ENCODE peak calls at places on chromosomes 12 and 14, in six cellular contexts. I, C, S, H, L and D are unnamed samples.

GRCh38 chr12:127272864-127273263 is 994.1 kb upstream of the TMEM132C start:
- DNase-seq in I (no peak), C (no peak), S (no peak), H (no peak), L (no peak), D (no peak)

GRCh38 chr14:95097385-95097784 is 59.9 kb downstream of the DICER1 start:
- DNase-seq in I (no peak), C (no peak), S (peak; percentile 58), H (no peak), L (no peak), D (no peak)

GRCh38 chr14:67964391-67964812 is 144.8 kb downstream of the RAD51B start:
- DNase-seq in I (no peak), C (peak; percentile 44), S (peak; percentile 87), H (no peak), L (no peak), D (no peak)

GRCh38 chr14:72889366-72889765 is 4.5 kb downstream of the DPF3 start:
- DNase-seq in I (no peak), C (no peak), S (no peak), H (no peak), L (no peak), D (no peak)

GRCh38 chr12:103758310-103759089 is 82.5 kb downstream of the NT5DC3 start:
- DNase-seq in I (no peak), C (no peak), S (no peak), H (no peak), L (no peak), D (no peak)

GRCh38 chr12:71426648-71427047 is 12.9 kb upstream of the LGR5 start:
- DNase-seq in I (no peak), C (no peak), S (peak; percentile 23), H (no peak), L (no peak), D (no peak)

GRCh38 chr12:2372178-2372577 is 319.4 kb downstream of the CACNA1C start:
- DNase-seq in I (no peak), C (no peak), S (no peak), H (no peak), L (peak; percentile 15), D (no peak)

GRCh38 chr12:130220361-130220760 is 58.1 kb downstream of the FZD10 start:
- DNase-seq in I (no peak), C (no peak), S (no peak), H (no peak), L (no peak), D (no peak)

DNA sequence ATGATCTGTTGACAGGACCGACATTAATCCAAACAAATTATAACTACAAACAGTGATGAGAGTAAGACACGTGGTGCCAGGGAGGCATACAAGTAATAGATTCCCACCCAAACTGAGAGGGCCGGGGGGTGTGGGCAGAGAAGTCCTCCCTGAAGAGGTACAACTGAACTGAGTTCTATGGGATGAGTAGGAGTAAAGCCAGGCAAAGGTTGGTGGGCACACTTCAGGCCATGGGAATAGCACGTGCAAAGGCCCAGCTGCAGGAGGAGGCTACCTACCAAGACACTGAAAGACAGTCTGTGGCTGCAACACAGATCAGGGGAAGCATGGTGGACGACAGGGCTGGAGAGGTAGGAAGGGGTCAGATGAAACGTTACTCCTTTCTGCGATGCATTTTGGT is 22.0 kb upstream of the VWF start:
- DNase-seq in I (no peak), C (no peak), S (no peak), H (no peak), L (no peak), D (no peak)
- H3K4me1 ChIP-seq in I (no peaks in the 10 kb centered on the region), C (peaks cover 7% of the 10 kb centered on the region), S (no peaks in the 10 kb centered on the region), H (peaks cover 15% of the 10 kb centered on the region), L (peaks cover 2% of the 10 kb centered on the region), D (no peaks in the 10 kb centered on the region)

DNA sequence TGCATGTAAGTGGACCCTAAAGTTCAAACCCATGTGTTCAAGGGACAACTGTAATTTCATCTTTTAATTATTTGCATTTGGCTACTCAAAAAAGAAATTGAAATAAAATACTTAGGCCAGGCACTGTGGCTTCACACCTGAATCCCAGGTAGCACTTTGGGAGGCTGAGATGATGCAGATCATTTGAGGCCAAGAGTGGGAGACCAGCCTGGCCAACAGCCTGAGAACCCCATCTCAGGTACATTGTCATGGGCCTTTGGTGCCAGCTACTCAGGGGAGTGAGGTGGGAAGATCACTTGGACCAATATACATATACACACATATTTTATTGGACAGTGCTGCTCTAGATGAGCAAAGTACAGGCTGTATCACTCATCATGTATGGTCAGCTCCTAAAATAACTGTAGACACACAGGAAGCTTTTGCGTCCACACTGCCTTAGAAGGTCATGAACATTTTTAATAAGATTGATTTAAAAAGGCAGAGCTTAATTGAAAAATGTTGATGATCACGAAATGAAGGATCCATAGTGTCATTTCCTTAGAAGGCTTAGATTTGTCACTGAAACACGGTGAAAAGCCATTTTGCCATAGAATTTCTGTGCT is 2.5 kb upstream of the ZCCHC8 start:
- DNase-seq in I (no peak), C (no peak), S (no peak), H (no peak), L (no peak), D (no peak)
- H3K36me3 ChIP-seq in I (peaks cover 30% of the 10 kb centered on the region), C (no peaks in the 10 kb centered on the region), S (peaks cover 9% of the 10 kb centered on the region), H (peaks cover 49% of the 10 kb centered on the region), L (peaks cover 52% of the 10 kb centered on the region), D (peaks cover 54% of the 10 kb centered on the region)

GRCh38 chr12:95205685-95206084 is 11.6 kb downstream of the FGD6 start:
- DNase-seq in I (no peak), C (peak; percentile 57), S (peak; percentile 87), H (no peak), L (no peak), D (no peak)
- H3K27ac ChIP-seq in I (peak overlapping the region; percentile 30), C (peak overlapping the region; percentile 98), S (peak overlapping the region; percentile 57), H (peak overlapping the region; percentile 72), L (peak overlapping the region; percentile 79), D (peak overlapping the region; percentile 53)

DNA sequence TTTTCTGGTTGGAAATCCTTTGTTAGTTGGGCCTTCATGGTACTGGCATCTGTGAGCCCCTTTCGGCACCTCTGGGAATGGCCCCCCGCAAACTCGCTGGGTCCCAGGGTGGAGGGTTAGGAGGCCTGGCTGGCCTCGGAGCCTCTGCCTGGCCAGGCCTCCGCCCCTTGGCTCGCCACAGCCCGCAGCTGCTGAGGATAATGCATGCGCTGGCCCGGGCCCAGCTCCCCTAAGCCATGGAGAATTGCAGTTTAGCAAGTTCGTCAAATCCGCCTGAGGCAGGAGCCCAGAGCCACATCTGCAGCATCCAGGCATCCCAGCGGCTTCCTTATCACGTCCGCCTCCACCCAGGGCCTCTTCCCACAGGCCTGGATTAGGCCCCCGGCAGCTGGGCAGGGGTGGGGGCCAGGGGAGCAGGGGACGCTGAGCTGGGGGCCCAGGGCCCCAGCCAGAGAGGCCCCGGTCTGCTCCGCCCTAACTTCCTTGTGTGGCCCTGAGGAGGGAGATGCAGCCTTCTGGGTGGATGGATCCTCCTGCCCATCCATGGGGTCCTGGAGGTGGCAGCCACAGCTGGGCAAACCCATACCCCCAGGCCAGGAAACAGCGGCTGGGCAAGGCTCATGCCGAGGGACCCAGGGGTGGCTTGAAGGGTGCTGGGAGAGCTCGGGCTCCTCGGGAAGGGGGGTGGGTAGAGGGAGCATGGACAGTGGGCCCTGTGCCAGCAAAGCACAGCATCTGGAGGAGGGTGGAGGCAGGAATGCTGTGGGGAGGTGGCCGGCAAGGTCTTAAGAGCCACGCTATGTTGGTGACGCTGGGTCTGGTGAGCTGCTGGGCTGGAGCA is 48.5 kb upstream of the DLK1 start:
- DNase-seq in I (peak; percentile 73), C (peak; percentile 88), S (peak; percentile 86), H (peak; percentile 78), L (no peak), D (peak; percentile 70)
- H3K4me1 ChIP-seq in I (peaks cover 13% of the 10 kb centered on the region), C (peaks cover 59% of the 10 kb centered on the region), S (peaks cover 11% of the 10 kb centered on the region), H (peaks cover 55% of the 10 kb centered on the region), L (peaks cover 38% of the 10 kb centered on the region), D (peaks cover 14% of the 10 kb centered on the region)